ENCODE peak calls at places on chromosomes 1 and 21, in seven cellular contexts. X is Panc1, S is transverse colon, L is stomach, M is breast epithelium, A is esophagus muscularis mucosa, I is endothelial cell of umbilical vein. R is an unnamed sample.
A peak's percentile ranks its signal among the peaks of the same experiment; 100 is the strongest.

GRCh38 chr1:17869826-17870225 is 114.7 kb downstream of the ACTL8 start:
- DNase-seq in M (no peak), I (no peak), X (no peak), A (no peak), L (no peak), S (no peak), R (no peak)

GRCh38 chr1:15178571-15179484 is 25.3 kb downstream of the TMEM51 start:
- DNase-seq in L (no peak), I (peak; percentile 91), S (no peak), M (no peak), A (no peak), X (peak; percentile 90), R (no peak)

GRCh38 chr1:226351709-226352108 is 42.7 kb upstream of the LIN9 start:
- DNase-seq in L (no peak), X (no peak), S (no peak), A (no peak), I (no peak), M (no peak), R (no peak)

GRCh38 chr1:183676515-183677189 is 23.5 kb upstream of the APOBEC4 start:
- DNase-seq in X (no peak), S (no peak), A (no peak), L (no peak), M (no peak), I (no peak), R (no peak)

GRCh38 chr1:78045850-78046778 is at the start of gene GIPC2:
- DNase-seq in M (no peak), A (no peak), L (peak; percentile 43), S (peak; percentile 64), X (no peak), I (peak; percentile 59), R (no peak)

GRCh38 chr1:16242556-16243407 is 5.8 kb upstream of the CPLANE2 start:
- DNase-seq in S (peak; percentile 7), L (no peak), A (peak; percentile 81), X (no peak), M (no peak), I (no peak), R (no peak)

GRCh38 chr1:2391034-2391384 is 345 bp downstream of the MORN1 start:
- DNase-seq in L (no peak), A (no peak), I (no peak), X (no peak), M (no peak), S (peak; percentile 44), R (no peak)

GRCh38 chr1:173758110-173758509 is 43.3 kb downstream of the KLHL20 start:
- DNase-seq in M (no peak), S (no peak), A (no peak), L (no peak), X (no peak), I (no peak), R (no peak)

GRCh38 chr1:183069562-183070216 is 46.5 kb downstream of the LAMC1 start:
- DNase-seq in I (no peak), M (no peak), S (no peak), A (no peak), L (no peak), X (no peak), R (no peak)

GRCh38 chr1:234611153-234611798 is 1.3 kb upstream of the IRF2BP2 start:
- DNase-seq in A (no peak), I (peak; percentile 92), S (no peak), X (no peak), M (no peak), L (no peak), R (no peak)

GRCh38 chr1:217029311-217030157 is 306.3 kb upstream of the ESRRG start:
- DNase-seq in M (no peak), S (peak; percentile 37), X (no peak), I (no peak), A (peak; percentile 82), L (peak; percentile 36), R (no peak)

GRCh38 chr1:1194723-1195122 is 11.7 kb downstream of the TNFRSF18 start:
- DNase-seq in I (no peak), A (no peak), X (no peak), M (no peak), S (no peak), L (no peak), R (no peak)

GRCh38 chr21:45152265-45152746 is 77.9 kb downstream of the ADARB1 start:
- DNase-seq in L (peak; percentile 31), M (no peak), X (no peak), I (no peak), S (peak; percentile 50), A (no peak), R (peak; percentile 70)

GRCh38 chr1:99230695-99231094 is 33.6 kb upstream of the PLPPR4 start:
- DNase-seq in M (no peak), S (no peak), A (no peak), L (no peak), I (no peak), X (no peak), R (no peak)

GRCh38 chr1:172887162-172887561 is 163.6 kb downstream of the TNFSF18 start:
- DNase-seq in S (no peak), A (no peak), I (no peak), L (no peak), X (no peak), M (no peak), R (no peak)

GRCh38 chr1:230277201-230277771 is 148.8 kb downstream of the PGBD5 start:
- DNase-seq in M (peak; percentile 35), X (no peak), I (no peak), A (no peak), S (no peak), L (peak; percentile 25), R (no peak)

GRCh38 chr1:178093958-178094751 is at the start of gene RASAL2:
- DNase-seq in L (peak; percentile 62), M (peak; percentile 71), S (peak; percentile 66), I (peak; percentile 70), X (no peak), A (peak; percentile 92), R (no peak)

GRCh38 chr1:109912214-109912861 is 1.7 kb downstream of the CSF1 start:
- DNase-seq in X (no peak), M (no peak), S (no peak), I (no peak), A (no peak), L (no peak), R (no peak)

GRCh38 chr1:109914587-109915240 is 4.1 kb downstream of the CSF1 start:
- DNase-seq in A (no peak), S (no peak), M (no peak), X (no peak), L (no peak), I (no peak), R (no peak)

GRCh38 chr1:109910963-109911798 is 532 bp downstream of the CSF1 start:
- DNase-seq in L (no peak), I (peak; percentile 27), S (no peak), M (no peak), X (no peak), A (no peak), R (no peak)

GRCh38 chr1:109913360-109913879 is 2.8 kb downstream of the CSF1 start:
- DNase-seq in A (no peak), S (no peak), M (no peak), L (no peak), X (no peak), I (no peak), R (no peak)

GRCh38 chr1:109912873-109913272 is 2.2 kb downstream of the CSF1 start:
- DNase-seq in L (no peak), X (no peak), I (no peak), M (no peak), A (no peak), S (no peak), R (no peak)
- TF ChIP-seq POLR2AphosphoS5 in L (no peak), X (no peak), I (no peak), M (no peak), A (no peak), S (no peak), R (no peak)

DNA sequence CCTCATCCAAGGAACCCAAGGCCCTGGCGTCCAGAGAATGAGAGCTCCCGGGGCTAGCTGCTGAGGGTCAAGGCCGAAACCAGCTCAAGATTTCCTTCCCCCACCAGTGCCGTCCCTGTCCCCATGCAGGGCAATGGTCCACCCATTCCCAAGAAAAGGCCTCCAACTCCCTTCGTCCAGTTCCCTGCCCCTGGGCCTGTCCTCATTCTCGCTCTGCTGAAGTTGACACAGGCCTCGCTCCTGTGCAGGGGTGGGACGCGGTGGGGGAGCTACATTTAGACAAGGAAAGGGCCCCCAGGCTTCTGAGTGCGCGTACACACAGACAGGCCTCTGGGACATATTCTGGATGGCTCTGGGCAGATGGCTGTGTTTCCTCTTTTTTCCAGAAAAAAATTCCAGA is 188.3 kb downstream of the ETS2 start:
- DNase-seq in A (no peak), S (no peak), X (no peak), I (no peak), L (no peak), M (no peak), R (no peak)
- H3K27ac ChIP-seq in A (peak overlapping the region; percentile 39), S (peak overlapping the region; percentile 8), X (no peak overlapping the region), I (peak overlapping the region; percentile 94), L (peak overlapping the region; percentile 68), M (peak overlapping the region; percentile 68), R (peak overlapping the region; percentile 17)

GRCh38 chr1:59703226-59703917 is 111.4 kb upstream of the HOOK1 start:
- DNase-seq in L (no peak), X (no peak), M (no peak), A (no peak), S (no peak), I (peak; percentile 63), R (no peak)
- TF ChIP-seq POLR2AphosphoS5 in L (peak; percentile 17), X (no peak), M (no peak), A (no peak), S (peak; percentile 41), I (no peak), R (no peak)

GRCh38 chr1:100462291-100463040 is 75.5 kb upstream of the GPR88 start:
- DNase-seq in A (no peak), M (no peak), I (no peak), L (no peak), X (no peak), S (peak; percentile 28), R (no peak)

GRCh38 chr1:100458925-100459814 is 78.8 kb upstream of the GPR88 start:
- DNase-seq in I (peak; percentile 87), A (no peak), M (peak; percentile 65), X (peak; percentile 53), L (peak; percentile 79), S (peak; percentile 78), R (no peak)

GRCh38 chr1:100459815-100460114 is 78.2 kb upstream of the GPR88 start:
- DNase-seq in L (no peak), M (no peak), I (no peak), A (no peak), X (no peak), S (no peak), R (no peak)

GRCh38 chr1:100461222-100461621 is 76.7 kb upstream of the GPR88 start:
- DNase-seq in A (no peak), L (no peak), X (no peak), M (no peak), I (no peak), S (no peak), R (no peak)

DNA sequence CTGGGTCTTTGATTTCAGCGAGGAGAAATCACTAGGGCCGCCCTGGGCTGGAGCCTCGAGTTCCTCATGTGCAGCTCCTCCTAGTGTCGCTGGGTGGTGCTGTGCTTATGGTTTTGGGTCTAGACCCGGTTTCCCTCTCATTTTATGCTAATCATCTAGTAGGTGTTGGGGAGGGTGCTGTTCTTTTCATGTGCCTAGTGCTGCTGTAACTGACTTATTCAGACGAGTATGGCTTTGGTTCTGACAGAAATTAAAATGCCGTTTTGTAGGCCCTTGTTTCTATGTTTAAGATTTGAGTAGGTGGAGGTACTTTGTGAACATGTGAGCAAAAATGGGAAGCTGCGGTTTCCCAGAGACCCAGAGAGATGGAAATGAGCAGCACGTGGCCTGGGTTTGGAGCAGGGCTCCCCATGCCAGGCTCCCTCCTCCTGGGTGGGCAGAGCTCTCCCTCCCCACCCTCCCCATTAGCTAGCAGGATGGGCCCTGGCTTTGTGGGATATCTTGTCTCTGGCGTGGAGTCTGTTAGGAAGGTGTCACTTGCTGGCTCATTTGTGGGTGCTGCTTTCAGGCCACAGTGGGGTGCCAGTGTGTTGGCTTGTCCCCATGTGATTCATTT is 74.0 kb upstream of the GPR88 start:
- DNase-seq in S (no peak), I (peak; percentile 48), X (no peak), A (no peak), L (peak; percentile 63), M (no peak), R (no peak)
- H3K27ac ChIP-seq in S (no peak overlapping the region), I (no peak overlapping the region), X (no peak overlapping the region), A (no peak overlapping the region), L (no peak overlapping the region), M (no peak overlapping the region), R (no peak overlapping the region)

R was measured in vagina.